ENCODE peak calls at places on chromosomes 4 and X, in eight cellular contexts. One of them, this sample, is unnamed.
A peak's percentile ranks its signal among the peaks of the same experiment; 100 is the strongest.

GRCh38 chr4:146299605-146300004 is 85.3 kb downstream of the REELD1 start:
- DNase-seq in IMR-90: no peak
- DNase-seq in body of pancreas: no peak
- DNase-seq in fibroblast of lung: no peak
- DNase-seq in PC-3: no peak
- DNase-seq in CD8-positive, alpha-beta T cell: no peak
- DNase-seq in neural progenitor cell: no peak
- DNase-seq in uterus: no peak
- DNase-seq in this sample: no peak

GRCh38 chrX:152638443-152638904 is 779 bp downstream of the GABRQ start:
- DNase-seq in IMR-90: no peak
- DNase-seq in body of pancreas: no peak
- DNase-seq in fibroblast of lung: no peak
- DNase-seq in PC-3: no peak
- DNase-seq in CD8-positive, alpha-beta T cell: no peak
- DNase-seq in neural progenitor cell: no peak
- DNase-seq in uterus: no peak
- DNase-seq in this sample: no peak

GRCh38 chr4:35772291-35772690 is 472.0 kb downstream of the ARAP2 start:
- DNase-seq in IMR-90: no peak
- DNase-seq in body of pancreas: no peak
- DNase-seq in fibroblast of lung: no peak
- DNase-seq in PC-3: peak; percentile 73
- DNase-seq in CD8-positive, alpha-beta T cell: no peak
- DNase-seq in neural progenitor cell: no peak
- DNase-seq in uterus: no peak
- DNase-seq in this sample: no peak

GRCh38 chr4:71130827-71131603 is 137.6 kb downstream of the DCK start:
- DNase-seq in IMR-90: peak; percentile 89
- DNase-seq in body of pancreas: no peak
- DNase-seq in fibroblast of lung: peak; percentile 61
- DNase-seq in PC-3: peak; percentile 61
- DNase-seq in CD8-positive, alpha-beta T cell: no peak
- DNase-seq in neural progenitor cell: peak; percentile 58
- DNase-seq in uterus: no peak
- DNase-seq in this sample: no peak

GRCh38 chrX:69429339-69430014 is 74.6 kb upstream of the NALF2 start:
- DNase-seq in IMR-90: no peak
- DNase-seq in body of pancreas: no peak
- DNase-seq in fibroblast of lung: no peak
- DNase-seq in PC-3: no peak
- DNase-seq in CD8-positive, alpha-beta T cell: no peak
- DNase-seq in neural progenitor cell: no peak
- DNase-seq in uterus: no peak
- DNase-seq in this sample: no peak

GRCh38 chrX:96183843-96184242 is 500.8 kb upstream of the DIAPH2 start:
- DNase-seq in IMR-90: peak; percentile 1
- DNase-seq in body of pancreas: no peak
- DNase-seq in fibroblast of lung: peak; percentile 37
- DNase-seq in PC-3: peak; percentile 34
- DNase-seq in CD8-positive, alpha-beta T cell: no peak
- DNase-seq in neural progenitor cell: no peak
- DNase-seq in uterus: no peak
- DNase-seq in this sample: peak; percentile 11

GRCh38 chr4:8228319-8229250 is 29.5 kb downstream of the SH3TC1 start:
- DNase-seq in IMR-90: peak; percentile 86
- DNase-seq in body of pancreas: peak; percentile 95
- DNase-seq in fibroblast of lung: peak; percentile 80
- DNase-seq in PC-3: peak; percentile 71
- DNase-seq in CD8-positive, alpha-beta T cell: peak; percentile 52
- DNase-seq in neural progenitor cell: peak; percentile 23
- DNase-seq in uterus: peak; percentile 67
- DNase-seq in this sample: peak; percentile 66

GRCh38 chrX:85107407-85107806 is 103.7 kb downstream of the APOOL start:
- DNase-seq in IMR-90: no peak
- DNase-seq in body of pancreas: no peak
- DNase-seq in fibroblast of lung: no peak
- DNase-seq in PC-3: no peak
- DNase-seq in CD8-positive, alpha-beta T cell: no peak
- DNase-seq in neural progenitor cell: no peak
- DNase-seq in uterus: no peak
- DNase-seq in this sample: no peak

DNA sequence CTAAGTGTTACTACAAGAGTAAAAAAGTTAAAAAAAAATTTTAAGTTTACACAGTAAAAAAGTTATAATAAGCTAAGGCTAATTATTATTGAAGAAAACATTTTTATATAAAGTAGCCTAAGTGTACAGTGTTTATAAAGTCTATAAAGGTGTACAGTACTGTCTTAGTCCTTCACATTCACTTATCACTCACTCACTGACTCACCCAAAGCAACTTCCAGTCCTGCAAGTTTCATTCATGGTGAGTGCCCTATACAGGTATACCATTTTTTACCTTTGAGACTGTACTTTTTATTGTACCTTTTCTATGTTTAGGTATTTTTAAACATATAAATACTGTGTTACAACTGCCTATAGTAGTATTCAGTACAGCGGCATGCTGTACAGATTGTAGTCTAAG is 74.2 kb downstream of the TMEM165 start:
- DNase-seq in IMR-90: no peak
- DNase-seq in body of pancreas: no peak
- DNase-seq in fibroblast of lung: no peak
- DNase-seq in PC-3: peak; percentile 74
- DNase-seq in CD8-positive, alpha-beta T cell: no peak
- DNase-seq in neural progenitor cell: no peak
- DNase-seq in uterus: no peak
- DNase-seq in this sample: no peak
- H3K36me3 ChIP-seq in IMR-90: peaks cover 11% of the 10 kb centered on the region
- H3K36me3 ChIP-seq in body of pancreas: no peaks in the 10 kb centered on the region
- H3K36me3 ChIP-seq in fibroblast of lung: no peaks in the 10 kb centered on the region
- H3K36me3 ChIP-seq in PC-3: peaks cover 51% of the 10 kb centered on the region
- H3K36me3 ChIP-seq in CD8-positive, alpha-beta T cell: peaks cover 5% of the 10 kb centered on the region
- H3K36me3 ChIP-seq in neural progenitor cell: peaks cover 31% of the 10 kb centered on the region
- H3K36me3 ChIP-seq in uterus: no peaks in the 10 kb centered on the region
- H3K36me3 ChIP-seq in this sample: no peaks in the 10 kb centered on the region

GRCh38 chr4:2277956-2278355 is 16.0 kb upstream of the MXD4 start:
- DNase-seq in IMR-90: no peak
- DNase-seq in body of pancreas: no peak
- DNase-seq in fibroblast of lung: no peak
- DNase-seq in PC-3: no peak
- DNase-seq in CD8-positive, alpha-beta T cell: no peak
- DNase-seq in neural progenitor cell: no peak
- DNase-seq in uterus: no peak
- DNase-seq in this sample: no peak

GRCh38 chr4:2284161-2284933 is 22.4 kb upstream of the MXD4 start:
- DNase-seq in IMR-90: no peak
- DNase-seq in body of pancreas: peak; percentile 3
- DNase-seq in fibroblast of lung: no peak
- DNase-seq in PC-3: no peak
- DNase-seq in CD8-positive, alpha-beta T cell: no peak
- DNase-seq in neural progenitor cell: no peak
- DNase-seq in uterus: peak; percentile 11
- DNase-seq in this sample: no peak

GRCh38 chr4:2283199-2283711 is 21.3 kb upstream of the MXD4 start:
- DNase-seq in IMR-90: no peak
- DNase-seq in body of pancreas: no peak
- DNase-seq in fibroblast of lung: no peak
- DNase-seq in PC-3: no peak
- DNase-seq in CD8-positive, alpha-beta T cell: no peak
- DNase-seq in neural progenitor cell: no peak
- DNase-seq in uterus: no peak
- DNase-seq in this sample: no peak

GRCh38 chr4:2281575-2282343 is 19.9 kb upstream of the MXD4 start:
- DNase-seq in IMR-90: no peak
- DNase-seq in body of pancreas: no peak
- DNase-seq in fibroblast of lung: no peak
- DNase-seq in PC-3: no peak
- DNase-seq in CD8-positive, alpha-beta T cell: peak; percentile 73
- DNase-seq in neural progenitor cell: no peak
- DNase-seq in uterus: no peak
- DNase-seq in this sample: no peak

GRCh38 chr4:2280531-2281300 is 18.8 kb upstream of the MXD4 start:
- DNase-seq in IMR-90: no peak
- DNase-seq in body of pancreas: no peak
- DNase-seq in fibroblast of lung: no peak
- DNase-seq in PC-3: no peak
- DNase-seq in CD8-positive, alpha-beta T cell: no peak
- DNase-seq in neural progenitor cell: no peak
- DNase-seq in uterus: no peak
- DNase-seq in this sample: no peak
- TF ChIP-seq CTCF in IMR-90: peak; percentile 23
- TF ChIP-seq CTCF in body of pancreas: no peak
- TF ChIP-seq CTCF in fibroblast of lung: no peak
- TF ChIP-seq CTCF in PC-3: peak; percentile 26
- TF ChIP-seq CTCF in CD8-positive, alpha-beta T cell: no peak
- TF ChIP-seq CTCF in neural progenitor cell: no peak
- TF ChIP-seq CTCF in uterus: no peak
- TF ChIP-seq CTCF in this sample: no peak

GRCh38 chrX:154348646-154349358 is 25.6 kb downstream of the FLNA start:
- DNase-seq in IMR-90: no peak
- DNase-seq in body of pancreas: no peak
- DNase-seq in fibroblast of lung: no peak
- DNase-seq in PC-3: no peak
- DNase-seq in CD8-positive, alpha-beta T cell: no peak
- DNase-seq in neural progenitor cell: peak; percentile 64
- DNase-seq in uterus: peak; percentile 39
- DNase-seq in this sample: no peak
- H3K36me3 ChIP-seq in IMR-90: peaks cover 58% of the 10 kb centered on the region
- H3K36me3 ChIP-seq in body of pancreas: no peaks in the 10 kb centered on the region
- H3K36me3 ChIP-seq in fibroblast of lung: peaks cover 42% of the 10 kb centered on the region
- H3K36me3 ChIP-seq in PC-3: peaks cover 41% of the 10 kb centered on the region
- H3K36me3 ChIP-seq in CD8-positive, alpha-beta T cell: peaks cover 35% of the 10 kb centered on the region
- H3K36me3 ChIP-seq in neural progenitor cell: no peaks in the 10 kb centered on the region
- H3K36me3 ChIP-seq in uterus: no peaks in the 10 kb centered on the region
- H3K36me3 ChIP-seq in this sample: no peaks in the 10 kb centered on the region

GRCh38 chrX:139932901-139933796 is at the start of gene ATP11C:
- DNase-seq in IMR-90: peak; percentile 83
- DNase-seq in body of pancreas: peak; percentile 82
- DNase-seq in fibroblast of lung: peak; percentile 87
- DNase-seq in PC-3: peak; percentile 80
- DNase-seq in CD8-positive, alpha-beta T cell: peak; percentile 69
- DNase-seq in neural progenitor cell: peak; percentile 88
- DNase-seq in uterus: peak; percentile 85
- DNase-seq in this sample: peak; percentile 87
- TF ChIP-seq CTCF in IMR-90: peak; percentile 34
- TF ChIP-seq CTCF in body of pancreas: peak; percentile 5
- TF ChIP-seq CTCF in fibroblast of lung: no peak
- TF ChIP-seq CTCF in PC-3: no peak
- TF ChIP-seq CTCF in CD8-positive, alpha-beta T cell: no peak
- TF ChIP-seq CTCF in neural progenitor cell: peak; percentile 7
- TF ChIP-seq CTCF in uterus: no peak
- TF ChIP-seq CTCF in this sample: no peak